ENCODE peak calls at places on chromosomes 4 and X, in six cellular contexts. One of them, this sample, is unnamed.

GRCh38 chr4:80219301-80220025 is 22.2 kb downstream of the PRDM8 start:
- DNase-seq in GM23338: peak
- DNase-seq in HCT116: no peak
- DNase-seq in neural progenitor cell: peak
- DNase-seq in MM.1S: no peak
- DNase-seq in PC-3: peak
- DNase-seq in this sample: no peak

GRCh38 chrX:86604620-86605019 is 456.4 kb downstream of the DACH2 start:
- DNase-seq in HCT116: no peak
- DNase-seq in PC-3: no peak
- DNase-seq in GM23338: no peak
- DNase-seq in neural progenitor cell: no peak
- DNase-seq in MM.1S: peak
- DNase-seq in this sample: no peak

GRCh38 chrX:107454302-107454701 is 4.8 kb downstream of the FRMPD3 start:
- DNase-seq in MM.1S: no peak
- DNase-seq in HCT116: peak
- DNase-seq in GM23338: no peak
- DNase-seq in PC-3: peak
- DNase-seq in neural progenitor cell: no peak
- DNase-seq in this sample: no peak

GRCh38 chrX:138128025-138128671 is 562.2 kb downstream of the ZIC3 start:
- DNase-seq in HCT116: peak
- DNase-seq in neural progenitor cell: peak
- DNase-seq in GM23338: peak
- DNase-seq in PC-3: peak
- DNase-seq in MM.1S: peak
- DNase-seq in this sample: peak

GRCh38 chr4:38781854-38782261 is 932 bp downstream of the TLR10 start:
- DNase-seq in HCT116: no peak
- DNase-seq in MM.1S: no peak
- DNase-seq in neural progenitor cell: no peak
- DNase-seq in PC-3: no peak
- DNase-seq in GM23338: no peak
- DNase-seq in this sample: peak

GRCh38 chr4:75715105-75715799 is 9.1 kb upstream of the USO1 start:
- DNase-seq in HCT116: no peak
- DNase-seq in neural progenitor cell: no peak
- DNase-seq in MM.1S: peak
- DNase-seq in PC-3: no peak
- DNase-seq in GM23338: no peak
- DNase-seq in this sample: no peak

GRCh38 chr4:154622598-154622997 is 10.1 kb upstream of the FGG start:
- DNase-seq in GM23338: peak
- DNase-seq in HCT116: peak
- DNase-seq in MM.1S: peak
- DNase-seq in PC-3: peak
- DNase-seq in neural progenitor cell: peak
- DNase-seq in this sample: peak

GRCh38 chr4:85474818-85475630 is at the start of gene ARHGAP24:
- DNase-seq in neural progenitor cell: peak
- DNase-seq in GM23338: peak
- DNase-seq in PC-3: peak
- DNase-seq in MM.1S: peak
- DNase-seq in HCT116: peak
- DNase-seq in this sample: peak

GRCh38 chrX:15738686-15739016 is 581 bp downstream of the CA5B start:
- DNase-seq in neural progenitor cell: no peak
- DNase-seq in MM.1S: no peak
- DNase-seq in GM23338: no peak
- DNase-seq in HCT116: no peak
- DNase-seq in PC-3: no peak
- DNase-seq in this sample: peak

GRCh38 chr4:152981842-152982241 is 45.7 kb downstream of the FHDC1 start:
- DNase-seq in HCT116: no peak
- DNase-seq in PC-3: no peak
- DNase-seq in neural progenitor cell: no peak
- DNase-seq in MM.1S: no peak
- DNase-seq in GM23338: no peak
- DNase-seq in this sample: no peak

GRCh38 chr4:85402371-85402770 is 72.6 kb upstream of the ARHGAP24 start:
- DNase-seq in MM.1S: no peak
- DNase-seq in GM23338: no peak
- DNase-seq in HCT116: no peak
- DNase-seq in neural progenitor cell: no peak
- DNase-seq in PC-3: no peak
- DNase-seq in this sample: no peak

GRCh38 chrX:40291553-40291952 is 193.8 kb upstream of the BCOR start:
- DNase-seq in GM23338: no peak
- DNase-seq in neural progenitor cell: no peak
- DNase-seq in HCT116: no peak
- DNase-seq in MM.1S: no peak
- DNase-seq in PC-3: peak
- DNase-seq in this sample: no peak

GRCh38 chr4:119041951-119042560 is 93.6 kb upstream of the MYOZ2 start:
- DNase-seq in PC-3: peak
- DNase-seq in GM23338: peak
- DNase-seq in HCT116: peak
- DNase-seq in neural progenitor cell: peak
- DNase-seq in MM.1S: peak
- DNase-seq in this sample: peak

GRCh38 chr4:158771776-158772175 is 3.0 kb downstream of the FNIP2 start:
- DNase-seq in MM.1S: no peak
- DNase-seq in HCT116: no peak
- DNase-seq in GM23338: no peak
- DNase-seq in PC-3: no peak
- DNase-seq in neural progenitor cell: no peak
- DNase-seq in this sample: no peak

GRCh38 chr4:16124232-16124631 is 40.4 kb upstream of the PROM1 start:
- DNase-seq in MM.1S: no peak
- DNase-seq in HCT116: no peak
- DNase-seq in PC-3: no peak
- DNase-seq in neural progenitor cell: no peak
- DNase-seq in GM23338: no peak
- DNase-seq in this sample: no peak

GRCh38 chr4:84239278-84239845 is 259.7 kb downstream of the NKX6-1 start:
- DNase-seq in HCT116: no peak
- DNase-seq in PC-3: peak
- DNase-seq in MM.1S: no peak
- DNase-seq in GM23338: no peak
- DNase-seq in neural progenitor cell: no peak
- DNase-seq in this sample: no peak

GRCh38 chr4:146975535-146975934 is 29.9 kb upstream of the TTC29 start:
- DNase-seq in HCT116: no peak
- DNase-seq in neural progenitor cell: no peak
- DNase-seq in GM23338: no peak
- DNase-seq in MM.1S: no peak
- DNase-seq in PC-3: no peak
- DNase-seq in this sample: no peak

GRCh38 chr4:8279321-8280157 is 10.0 kb downstream of the HTRA3 start:
- DNase-seq in neural progenitor cell: no peak
- DNase-seq in MM.1S: no peak
- DNase-seq in PC-3: no peak
- DNase-seq in HCT116: no peak
- DNase-seq in GM23338: no peak
- DNase-seq in this sample: no peak

GRCh38 chr4:1201851-1202525 is 29.6 kb upstream of the SPON2 start:
- DNase-seq in GM23338: no peak
- DNase-seq in PC-3: no peak
- DNase-seq in HCT116: no peak
- DNase-seq in neural progenitor cell: no peak
- DNase-seq in MM.1S: no peak
- DNase-seq in this sample: peak

GRCh38 chr4:53840643-53841042 is 223.8 kb downstream of the CHIC2 start:
- DNase-seq in neural progenitor cell: no peak
- DNase-seq in HCT116: no peak
- DNase-seq in PC-3: peak
- DNase-seq in MM.1S: no peak
- DNase-seq in GM23338: no peak
- DNase-seq in this sample: no peak

DNA sequence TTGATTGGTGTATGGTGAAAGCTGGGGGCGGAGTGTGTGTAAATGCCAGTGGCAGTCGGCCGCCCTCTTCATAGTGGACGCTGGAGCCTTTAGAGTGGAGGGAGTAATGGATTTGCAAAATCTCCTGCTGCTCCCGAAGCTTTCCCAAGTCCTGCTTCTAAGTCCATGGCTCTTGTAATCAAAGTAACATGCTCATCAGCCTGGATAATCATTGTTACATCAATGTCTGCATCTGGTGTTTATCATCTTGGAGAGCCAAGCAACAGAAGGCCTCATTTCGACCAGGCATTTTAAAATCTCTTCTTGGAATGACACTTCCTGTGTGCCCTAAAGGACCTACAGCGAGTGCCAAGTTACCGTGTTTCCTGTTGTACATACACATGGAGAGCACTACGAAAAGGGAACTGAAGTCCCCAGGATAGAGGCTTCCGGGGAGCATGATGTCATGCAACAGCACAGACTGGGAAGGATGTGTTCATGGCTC is 32.2 kb downstream of the UNC5C start:
- DNase-seq in MM.1S: no peak
- DNase-seq in neural progenitor cell: no peak
- DNase-seq in GM23338: no peak
- DNase-seq in HCT116: no peak
- DNase-seq in PC-3: no peak
- DNase-seq in this sample: no peak
- TF ChIP-seq EZH2phosphoT487 in MM.1S: no peak
- TF ChIP-seq EZH2phosphoT487 in neural progenitor cell: no peak
- TF ChIP-seq EZH2phosphoT487 in GM23338: no peak
- TF ChIP-seq EZH2phosphoT487 in HCT116: no peak
- TF ChIP-seq EZH2phosphoT487 in PC-3: no peak
- TF ChIP-seq EZH2phosphoT487 in this sample: no peak

GRCh38 chr4:140754918-140755810 is 1.0 kb downstream of the TBC1D9 start:
- DNase-seq in MM.1S: no peak
- DNase-seq in HCT116: no peak
- DNase-seq in PC-3: peak
- DNase-seq in neural progenitor cell: no peak
- DNase-seq in GM23338: peak
- DNase-seq in this sample: no peak

GRCh38 chr4:140755811-140756291 is 334 bp downstream of the TBC1D9 start:
- DNase-seq in PC-3: no peak
- DNase-seq in GM23338: peak
- DNase-seq in MM.1S: peak
- DNase-seq in HCT116: no peak
- DNase-seq in neural progenitor cell: peak
- DNase-seq in this sample: peak

GRCh38 chr4:140757220-140757607 is 1.0 kb upstream of the TBC1D9 start:
- DNase-seq in HCT116: no peak
- DNase-seq in GM23338: no peak
- DNase-seq in MM.1S: no peak
- DNase-seq in neural progenitor cell: peak
- DNase-seq in PC-3: no peak
- DNase-seq in this sample: no peak

GRCh38 chr4:140752669-140753068 is 3.5 kb downstream of the TBC1D9 start:
- DNase-seq in GM23338: no peak
- DNase-seq in MM.1S: no peak
- DNase-seq in HCT116: no peak
- DNase-seq in PC-3: no peak
- DNase-seq in neural progenitor cell: no peak
- DNase-seq in this sample: no peak

GRCh38 chr4:140756292-140757219 is at the start of gene TBC1D9:
- DNase-seq in neural progenitor cell: peak
- DNase-seq in HCT116: peak
- DNase-seq in MM.1S: peak
- DNase-seq in PC-3: peak
- DNase-seq in GM23338: peak
- DNase-seq in this sample: peak
- TF ChIP-seq CTCF in neural progenitor cell: no peak
- TF ChIP-seq CTCF in HCT116: peak
- TF ChIP-seq CTCF in MM.1S: no peak
- TF ChIP-seq CTCF in PC-3: no peak
- TF ChIP-seq CTCF in GM23338: no peak
- TF ChIP-seq CTCF in this sample: peak

GRCh38 chrX:53086464-53086863 is 4.3 kb downstream of the TSPYL2 start:
- DNase-seq in HCT116: no peak
- DNase-seq in GM23338: no peak
- DNase-seq in PC-3: no peak
- DNase-seq in MM.1S: no peak
- DNase-seq in neural progenitor cell: no peak
- DNase-seq in this sample: no peak
- TF ChIP-seq EZH2phosphoT487 in HCT116: no peak
- TF ChIP-seq EZH2phosphoT487 in GM23338: no peak
- TF ChIP-seq EZH2phosphoT487 in PC-3: no peak
- TF ChIP-seq EZH2phosphoT487 in MM.1S: no peak
- TF ChIP-seq EZH2phosphoT487 in neural progenitor cell: no peak
- TF ChIP-seq EZH2phosphoT487 in this sample: no peak

GRCh38 chrX:77910108-77910840 is at the start of gene ATP7A:
- DNase-seq in GM23338: peak
- DNase-seq in neural progenitor cell: peak
- DNase-seq in MM.1S: peak
- DNase-seq in PC-3: peak
- DNase-seq in HCT116: peak
- DNase-seq in this sample: peak
- TF ChIP-seq CTCF in GM23338: peak
- TF ChIP-seq CTCF in neural progenitor cell: peak
- TF ChIP-seq CTCF in MM.1S: peak
- TF ChIP-seq CTCF in PC-3: peak
- TF ChIP-seq CTCF in HCT116: peak
- TF ChIP-seq CTCF in this sample: peak

GRCh38 chr4:62644372-62644771 is 1444.2 kb downstream of the ADGRL3 start:
- DNase-seq in HCT116: no peak
- DNase-seq in neural progenitor cell: peak
- DNase-seq in GM23338: peak
- DNase-seq in MM.1S: peak
- DNase-seq in PC-3: peak
- DNase-seq in this sample: peak

GRCh38 chr4:62640296-62640695 is 1440.2 kb downstream of the ADGRL3 start:
- DNase-seq in neural progenitor cell: no peak
- DNase-seq in HCT116: no peak
- DNase-seq in MM.1S: no peak
- DNase-seq in PC-3: peak
- DNase-seq in GM23338: no peak
- DNase-seq in this sample: no peak
- TF ChIP-seq EZH2phosphoT487 in neural progenitor cell: no peak
- TF ChIP-seq EZH2phosphoT487 in HCT116: no peak
- TF ChIP-seq EZH2phosphoT487 in MM.1S: no peak
- TF ChIP-seq EZH2phosphoT487 in PC-3: no peak
- TF ChIP-seq EZH2phosphoT487 in GM23338: no peak
- TF ChIP-seq EZH2phosphoT487 in this sample: no peak

This sample was measured in OCI-LY7.